ENCODE peak calls at places on chromosome 4, in six cellular contexts. P, Y, Z, L, U and C are unnamed samples.

GRCh38 chr4:26490111-26490979 is at the start of gene CCKAR:
- DNase-seq in P (no peak), Y (no peak), Z (no peak), L (no peak), U (no peak), C (peak; percentile 28)

GRCh38 chr4:165780735-165781134 is 92.3 kb upstream of the TLL1 start:
- DNase-seq in P (no peak), Y (no peak), Z (no peak), L (no peak), U (no peak), C (no peak)

GRCh38 chr4:25915359-25915716 is 1.3 kb downstream of the SMIM20 start:
- DNase-seq in P (no peak), Y (no peak), Z (no peak), L (peak; percentile 86), U (no peak), C (no peak)

GRCh38 chr4:54099959-54100606 is at the start of gene GSX2:
- DNase-seq in P (no peak), Y (peak; percentile 77), Z (no peak), L (no peak), U (peak; percentile 74), C (no peak)

GRCh38 chr4:52612341-52612740 is 46.8 kb downstream of the USP46 start:
- DNase-seq in P (no peak), Y (no peak), Z (no peak), L (no peak), U (no peak), C (no peak)

GRCh38 chr4:139719381-139720101 is 53.9 kb downstream of the MGST2 start:
- DNase-seq in P (no peak), Y (no peak), Z (no peak), L (no peak), U (no peak), C (no peak)

GRCh38 chr4:103091601-103092223 is 7.9 kb downstream of the BDH2 start:
- DNase-seq in P (peak; percentile 21), Y (no peak), Z (no peak), L (peak; percentile 73), U (no peak), C (peak; percentile 78)

GRCh38 chr4:242121-242848 is 63.0 kb downstream of the ZNF732 start:
- DNase-seq in P (no peak), Y (peak; percentile 59), Z (peak; percentile 55), L (peak; percentile 52), U (peak; percentile 74), C (peak; percentile 51)

GRCh38 chr4:169201144-169202124 is 69.3 kb downstream of the SH3RF1 start:
- DNase-seq in P (no peak), Y (no peak), Z (no peak), L (peak; percentile 71), U (no peak), C (peak; percentile 68)

GRCh38 chr4:181528570-181529184 is 714.5 kb upstream of the TENM3 start:
- DNase-seq in P (peak; percentile 88), Y (peak; percentile 71), Z (peak; percentile 61), L (peak; percentile 73), U (no peak), C (peak; percentile 75)

GRCh38 chr4:16360694-16361262 is 134.5 kb upstream of the TAPT1 start:
- DNase-seq in P (no peak), Y (no peak), Z (no peak), L (no peak), U (no peak), C (no peak)

GRCh38 chr4:185542626-185543336 is 7.5 kb upstream of the PDLIM3 start:
- DNase-seq in P (no peak), Y (peak; percentile 57), Z (peak; percentile 65), L (peak; percentile 32), U (peak; percentile 81), C (peak; percentile 10)

GRCh38 chr4:44632089-44632488 is 19.3 kb downstream of the YIPF7 start:
- DNase-seq in P (no peak), Y (no peak), Z (no peak), L (no peak), U (no peak), C (no peak)
- TF ChIP-seq CTCF in P (peak; percentile 40), Y (peak; percentile 10), Z (no peak), L (peak; percentile 18), U (peak; percentile 15), C (peak; percentile 9)

GRCh38 chr4:86894465-86894864 is 2.2 kb upstream of the C4orf36 start:
- DNase-seq in P (no peak), Y (no peak), Z (no peak), L (peak; percentile 27), U (no peak), C (no peak)

GRCh38 chr4:86892639-86892965 is 380 bp upstream of the C4orf36 start:
- DNase-seq in P (no peak), Y (no peak), Z (no peak), L (no peak), U (no peak), C (no peak)

GRCh38 chr4:86893136-86893535 is 914 bp upstream of the C4orf36 start:
- DNase-seq in P (no peak), Y (no peak), Z (no peak), L (no peak), U (no peak), C (no peak)

GRCh38 chr4:86895692-86896488 is 3.7 kb upstream of the C4orf36 start:
- DNase-seq in P (peak; percentile 18), Y (no peak), Z (no peak), L (peak; percentile 78), U (no peak), C (peak; percentile 78)

DNA sequence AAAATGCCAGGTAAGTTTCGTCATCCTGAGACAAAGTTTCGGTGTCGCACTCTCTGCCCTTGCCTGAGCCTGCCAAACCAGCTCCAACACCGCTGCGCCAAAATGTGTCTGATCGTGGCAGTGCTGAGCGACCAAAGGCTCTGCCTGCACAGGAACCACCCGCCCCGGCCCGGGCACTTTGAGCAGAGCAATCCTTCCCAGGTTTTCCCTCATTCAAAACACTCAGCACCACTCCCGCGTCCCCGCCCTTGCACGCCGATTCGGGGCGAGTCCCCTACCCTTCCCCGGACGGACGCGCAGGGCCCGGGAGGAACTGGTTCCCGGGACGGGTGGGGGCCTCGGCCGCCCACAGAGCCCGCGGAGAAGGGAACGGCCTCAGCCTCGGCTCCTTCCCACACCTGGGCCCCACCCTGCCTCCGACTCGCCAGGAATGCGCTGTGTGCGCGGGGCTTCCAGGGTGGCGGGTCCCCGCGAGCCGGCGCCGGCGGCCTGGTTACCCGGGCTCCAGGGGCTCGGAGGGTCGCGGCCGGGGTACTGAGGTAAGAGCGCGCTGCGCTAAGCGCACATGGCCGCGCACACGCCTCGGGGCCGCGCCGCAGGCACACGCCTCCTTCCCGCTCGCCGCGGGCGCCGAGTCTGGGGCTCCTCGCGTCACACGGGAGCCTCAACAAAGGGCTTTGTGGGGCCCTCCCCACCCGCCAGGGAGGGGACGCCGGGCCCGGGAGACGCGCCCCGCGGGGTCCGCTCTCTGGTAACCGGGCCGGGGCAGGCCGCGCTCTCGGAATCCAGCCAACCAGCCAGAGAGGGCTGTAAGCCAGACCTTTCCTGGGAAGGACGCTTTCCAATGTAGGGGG is at the start of gene C4orf36:
- DNase-seq in P (peak; percentile 59), Y (peak; percentile 70), Z (peak; percentile 82), L (peak; percentile 40), U (peak; percentile 67), C (peak; percentile 38)
- TF ChIP-seq CTCF in P (no peak), Y (no peak), Z (no peak), L (no peak), U (no peak), C (no peak)

DNA sequence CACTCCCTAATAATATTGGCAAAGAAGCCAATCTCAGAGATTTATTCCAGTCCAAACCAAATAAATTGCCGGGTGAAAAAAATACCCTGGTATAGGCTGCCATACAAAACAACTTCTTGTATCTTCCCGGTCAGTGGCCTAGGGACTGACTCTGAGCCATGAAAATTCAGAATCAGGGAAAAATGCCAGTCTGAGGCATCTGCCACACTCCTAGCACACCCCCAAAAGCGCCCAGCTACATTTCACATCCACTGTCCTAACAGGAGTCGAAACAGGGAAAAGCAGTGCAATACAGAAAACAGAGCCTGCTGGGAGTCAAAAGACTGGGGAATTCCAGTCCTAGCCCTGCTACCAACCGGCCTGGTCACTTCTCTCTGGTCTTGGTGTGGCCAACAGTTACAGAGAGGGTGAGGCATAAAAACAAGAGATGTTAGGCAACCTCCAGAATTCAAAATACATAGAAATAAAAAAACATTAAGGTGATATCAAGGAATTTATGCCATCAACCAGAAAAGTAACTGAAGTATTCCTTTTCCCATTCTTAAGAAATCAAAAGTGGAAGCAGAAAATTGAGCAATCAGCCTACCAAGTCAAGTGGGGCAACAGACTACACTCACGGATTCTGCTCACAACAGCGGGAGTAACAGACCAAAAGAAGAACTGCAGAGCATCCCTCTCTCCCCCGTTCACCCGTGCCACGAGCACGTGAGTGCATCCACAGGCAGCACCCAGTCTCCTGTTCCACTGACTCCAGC is 29.5 kb downstream of the AFAP1 start:
- DNase-seq in P (no peak), Y (no peak), Z (no peak), L (peak; percentile 81), U (no peak), C (no peak)
- TF ChIP-seq CTCF in P (no peak), Y (no peak), Z (no peak), L (no peak), U (no peak), C (no peak)

DNA sequence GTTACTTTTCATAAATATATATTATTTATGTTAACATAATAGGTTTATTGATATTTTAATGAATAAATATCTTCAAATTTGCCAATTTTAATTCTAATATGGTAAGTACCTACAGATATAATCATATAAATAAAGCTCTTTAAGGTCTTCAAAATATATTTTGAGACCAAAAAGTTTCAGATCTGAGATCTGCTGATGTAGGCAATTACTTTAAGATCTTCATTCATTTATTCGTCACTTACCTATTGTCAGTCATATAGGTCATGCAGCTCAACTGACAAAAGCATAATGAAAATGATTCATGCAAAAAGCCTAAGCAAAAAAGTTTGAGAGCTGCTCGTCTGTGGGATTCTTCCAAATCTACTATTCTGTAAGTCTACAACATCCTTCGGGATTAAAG is 64.8 kb downstream of the AFAP1 start:
- DNase-seq in P (no peak), Y (no peak), Z (no peak), L (no peak), U (no peak), C (no peak)
- TF ChIP-seq CTCF in P (no peak), Y (no peak), Z (no peak), L (no peak), U (no peak), C (no peak)

GRCh38 chr4:122762966-122763716 is 30.6 kb downstream of the BBS12 start:
- DNase-seq in P (no peak), Y (no peak), Z (no peak), L (no peak), U (no peak), C (no peak)
- TF ChIP-seq CTCF in P (no peak), Y (no peak), Z (no peak), L (no peak), U (no peak), C (no peak)

GRCh38 chr4:93788712-93789111 is 39.8 kb upstream of the ATOH1 start:
- DNase-seq in P (no peak), Y (no peak), Z (no peak), L (peak; percentile 9), U (no peak), C (peak; percentile 38)
- TF ChIP-seq CTCF in P (peak; percentile 68), Y (no peak), Z (no peak), L (peak; percentile 43), U (no peak), C (peak; percentile 63)